ENCODE peak calls at places on chromosomes 5 and 9, in six cellular contexts. H is fibroblast of lung, Q is GM23338, F is left ventricle myocardium inferior, D is HFF-Myc, I is colonic mucosa. V is an unnamed sample.

GRCh38 chr9:93679536-93680444 is 103.4 kb downstream of the PHF2 start:
- DNase-seq in D (no peak), F (peak), I (peak), H (no peak), Q (no peak), V (no peak)

GRCh38 chr9:128457207-128457606 is 1.4 kb downstream of the ODF2 start:
- DNase-seq in F (no peak), I (no peak), H (no peak), D (no peak), Q (peak), V (no peak)

GRCh38 chr9:31597977-31598376 is 786.5 kb upstream of the ACO1 start:
- DNase-seq in D (no peak), F (no peak), I (no peak), H (no peak), Q (no peak), V (no peak)

GRCh38 chr9:84590706-84591105 is 78.8 kb upstream of the NTRK2 start:
- DNase-seq in H (no peak), I (no peak), D (no peak), Q (no peak), F (no peak), V (no peak)

GRCh38 chr9:21305213-21305612 is at the start of gene IFNA5:
- DNase-seq in I (no peak), Q (no peak), D (no peak), F (no peak), H (no peak), V (no peak)

GRCh38 chr5:153256-153655 is 38.0 kb upstream of the LRRC14B start:
- DNase-seq in Q (no peak), H (peak), I (peak), D (no peak), F (no peak), V (no peak)

GRCh38 chr5:169934990-169935389 is 45.3 kb downstream of the INSYN2B start:
- DNase-seq in Q (no peak), D (no peak), H (peak), F (no peak), I (no peak), V (no peak)

GRCh38 chr5:58188287-58188651 is 271.6 kb downstream of the PLK2 start:
- DNase-seq in H (peak), F (no peak), Q (peak), D (no peak), I (no peak), V (no peak)

GRCh38 chr9:134328341-134328840 is 2.1 kb downstream of the RXRA start:
- DNase-seq in D (no peak), H (peak), F (peak), I (peak), Q (no peak), V (no peak)

GRCh38 chr5:82259172-82259800 is 18.9 kb downstream of the RPS23 start:
- DNase-seq in I (no peak), H (peak), Q (peak), F (no peak), D (no peak), V (no peak)

GRCh38 chr9:68974431-68974830 is 39.5 kb downstream of the PRKACG start:
- DNase-seq in F (no peak), I (no peak), Q (no peak), D (no peak), H (no peak), V (no peak)

GRCh38 chr5:62588668-62589067 is 10.0 kb downstream of the LRRC70 start:
- DNase-seq in Q (no peak), I (no peak), F (no peak), D (no peak), H (no peak), V (no peak)

GRCh38 chr5:133827001-133827400 is 141.4 kb downstream of the C5orf15 start:
- DNase-seq in Q (no peak), D (no peak), H (no peak), F (no peak), I (no peak), V (no peak)

GRCh38 chr5:35470866-35471265 is 146.8 kb upstream of the SPEF2 start:
- DNase-seq in F (no peak), Q (no peak), I (no peak), D (no peak), H (no peak), V (no peak)

GRCh38 chr9:77977210-77977611 is 54.4 kb downstream of the GNAQ start:
- DNase-seq in I (peak), F (peak), D (no peak), Q (peak), H (peak), V (no peak)

GRCh38 chr5:72860499-72860898 is 44.0 kb downstream of the TNPO1 start:
- DNase-seq in I (no peak), D (no peak), H (peak), Q (no peak), F (no peak), V (no peak)

GRCh38 chr5:117680421-117680820 is 1105.8 kb upstream of the SEMA6A start:
- DNase-seq in D (no peak), H (no peak), F (no peak), I (no peak), Q (no peak), V (no peak)

GRCh38 chr5:59422026-59422941 is 471.2 kb downstream of the PDE4D start:
- DNase-seq in F (no peak), D (no peak), H (peak), I (peak), Q (no peak), V (no peak)

GRCh38 chr5:150103678-150104549 is 17.6 kb upstream of the CSF1R start:
- DNase-seq in F (no peak), I (no peak), Q (no peak), H (no peak), D (no peak), V (no peak)

GRCh38 chr9:12426198-12426864 is 266.9 kb upstream of the TYRP1 start:
- DNase-seq in I (no peak), H (peak), Q (peak), D (no peak), F (no peak), V (peak)

GRCh38 chr5:117204404-117204803 is 629.8 kb upstream of the SEMA6A start:
- DNase-seq in D (no peak), H (no peak), F (no peak), Q (no peak), I (no peak), V (no peak)

GRCh38 chr9:88814521-88815101 is 176.7 kb upstream of the S1PR3 start:
- DNase-seq in Q (no peak), D (peak), I (no peak), F (peak), H (peak), V (no peak)

GRCh38 chr5:3601929-3602712 is 6.5 kb downstream of the IRX1 start:
- DNase-seq in D (no peak), I (no peak), H (no peak), F (no peak), Q (no peak), V (no peak)

DNA sequence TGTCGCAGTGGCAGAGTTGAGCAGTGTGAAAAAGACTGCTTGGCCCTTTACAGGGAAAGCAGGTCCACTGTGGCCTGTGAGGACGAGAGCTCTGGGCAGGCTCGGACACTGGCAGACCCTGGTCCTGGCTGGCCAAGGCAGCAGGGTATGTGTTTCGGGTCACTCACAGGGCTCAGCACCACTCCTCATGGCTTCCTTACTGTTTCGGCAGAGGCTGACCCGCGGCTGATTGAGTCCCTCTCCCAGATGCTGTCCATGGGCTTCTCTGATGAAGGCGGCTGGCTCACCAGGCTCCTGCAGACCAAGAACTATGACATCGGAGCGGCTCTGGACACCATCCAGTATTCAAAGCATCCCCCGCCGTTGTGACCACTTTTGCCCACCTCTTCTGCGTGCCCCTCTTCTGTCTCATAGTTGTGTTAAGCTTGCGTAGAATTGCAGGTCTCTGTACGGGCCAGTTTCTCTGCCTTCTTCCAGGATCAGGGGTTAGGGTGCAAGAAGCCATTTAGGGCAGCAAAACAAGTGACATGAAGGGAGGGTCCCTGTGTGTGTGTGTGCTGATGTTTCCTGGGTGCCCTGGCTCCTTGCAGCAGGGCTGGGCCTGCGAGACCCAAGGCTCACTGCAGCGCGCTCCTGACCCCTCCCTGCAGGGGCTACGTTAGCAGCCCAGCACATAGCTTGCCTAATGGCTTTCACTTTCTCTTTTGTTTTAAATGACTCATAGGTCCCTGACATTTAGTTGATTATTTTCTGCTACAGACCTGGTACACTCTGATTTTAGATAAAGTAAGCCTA is 15.7 kb downstream of the SQSTM1 start:
- DNase-seq in Q (peak), H (peak), I (no peak), D (no peak), F (no peak), V (no peak)
- TF ChIP-seq CTCF in Q (peak), H (no peak), I (no peak), D (no peak), F (no peak), V (no peak)

DNA sequence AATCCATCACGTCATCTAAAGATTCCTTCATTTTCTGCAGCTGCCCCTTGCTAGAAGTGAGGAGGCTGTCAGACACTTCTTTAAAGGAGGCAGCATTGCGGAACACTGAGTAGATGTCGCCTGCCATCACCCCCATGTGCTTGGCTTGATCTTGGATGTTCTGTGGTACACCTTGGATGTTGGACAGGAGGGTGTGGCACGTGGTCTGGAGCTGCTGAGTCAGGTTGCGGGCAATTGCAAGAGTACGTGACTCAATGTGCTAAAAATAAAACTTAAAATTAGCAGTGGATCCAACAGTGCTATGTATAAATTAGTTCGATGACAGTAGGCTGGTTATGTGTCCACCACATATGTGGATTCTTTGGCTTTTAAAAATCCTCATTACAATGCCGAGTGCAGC is 10.9 kb downstream of the PLIN2 start:
- DNase-seq in F (peak), H (peak), Q (no peak), D (no peak), I (no peak), V (no peak)
- H3K4me3 ChIP-seq in F (no peak), H (no peak), Q (no peak), D (no peak), I (no peak), V (no peak)

GRCh38 chr5:139575313-139575646 is 14.1 kb downstream of the UBE2D2 start:
- DNase-seq in D (no peak), Q (no peak), H (no peak), I (no peak), F (no peak), V (no peak)

GRCh38 chr5:139575751-139576150 is 14.6 kb downstream of the UBE2D2 start:
- DNase-seq in Q (no peak), F (no peak), D (no peak), H (no peak), I (no peak), V (no peak)

GRCh38 chr5:139577689-139578347 is 16.7 kb downstream of the UBE2D2 start:
- DNase-seq in I (no peak), Q (no peak), H (no peak), D (no peak), F (no peak), V (no peak)

GRCh38 chr5:139571966-139572365 is 10.8 kb downstream of the UBE2D2 start:
- DNase-seq in D (no peak), H (no peak), Q (no peak), F (no peak), I (no peak), V (no peak)

GRCh38 chr5:139574641-139575312 is 13.6 kb downstream of the UBE2D2 start:
- DNase-seq in H (peak), I (no peak), F (no peak), D (no peak), Q (peak), V (peak)
- TF ChIP-seq CTCF in H (peak), I (peak), F (peak), D (peak), Q (peak), V (peak)

GRCh38 chr5:28810751-28811136 is 1772.4 kb upstream of the CDH9 start:
- DNase-seq in Q (peak), F (no peak), I (no peak), D (no peak), H (no peak), V (no peak)
- H3K4me3 ChIP-seq in Q (no peak), F (no peak), I (no peak), D (no peak), H (no peak), V (no peak)

DNA sequence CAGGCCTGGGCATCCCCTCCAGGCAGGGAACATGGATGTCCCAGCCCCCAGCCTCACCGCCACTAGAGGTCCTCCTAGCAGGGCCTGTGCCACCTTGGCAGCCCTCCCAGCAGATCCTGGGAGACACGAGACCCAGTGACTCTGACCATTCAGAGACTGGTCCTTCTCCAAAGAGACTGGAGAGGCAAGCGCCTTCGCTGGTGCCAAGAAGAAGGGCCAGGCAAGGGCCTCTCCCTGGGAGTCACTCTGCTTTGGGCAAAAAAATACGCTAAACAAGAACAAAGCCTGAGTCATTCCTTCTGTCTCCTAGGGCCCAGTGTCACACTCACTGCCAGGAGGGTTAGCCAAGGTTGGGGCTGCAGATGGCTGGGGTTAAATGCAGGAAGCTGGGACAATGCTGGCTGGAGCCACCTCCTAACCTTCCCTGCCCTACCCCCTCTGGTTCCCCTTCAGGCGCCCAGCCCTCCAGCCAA is 35.3 kb upstream of the SMIM23 start:
- DNase-seq in Q (peak), H (peak), I (peak), F (peak), D (no peak), V (no peak)
- TF ChIP-seq CTCF in Q (peak), H (no peak), I (no peak), F (peak), D (peak), V (peak)

GRCh38 chr9:124045830-124046177 is 34.2 kb downstream of the LHX2 start:
- DNase-seq in H (no peak), Q (no peak), D (no peak), F (no peak), I (no peak), V (no peak)
- H3K4me3 ChIP-seq in H (no peak), Q (peak), D (peak), F (peak), I (no peak), V (no peak)

GRCh38 chr5:10423009-10423408 is 18.7 kb upstream of the ROPN1L start:
- DNase-seq in D (no peak), I (no peak), Q (peak), H (no peak), F (no peak), V (no peak)

GRCh38 chr5:10427201-10427600 is 14.5 kb upstream of the ROPN1L start:
- DNase-seq in H (no peak), F (no peak), I (no peak), Q (no peak), D (no peak), V (no peak)

GRCh38 chr5:10420926-10421325 is 20.8 kb upstream of the ROPN1L start:
- DNase-seq in D (no peak), F (no peak), H (no peak), I (no peak), Q (no peak), V (no peak)

GRCh38 chr5:10421841-10422691 is 19.6 kb upstream of the ROPN1L start:
- DNase-seq in H (no peak), I (no peak), F (no peak), Q (no peak), D (no peak), V (no peak)

GRCh38 chr5:10424124-10424731 is 17.5 kb upstream of the ROPN1L start:
- DNase-seq in H (peak), D (no peak), F (no peak), I (no peak), Q (peak), V (no peak)
- TF ChIP-seq CTCF in H (peak), D (peak), F (peak), I (no peak), Q (peak), V (peak)

GRCh38 chr5:61330879-61331406 is 1.1 kb upstream of the ZSWIM6 start:
- DNase-seq in Q (peak), D (no peak), F (peak), I (peak), H (peak), V (peak)

GRCh38 chr5:61328791-61329617 is 3.1 kb upstream of the ZSWIM6 start:
- DNase-seq in H (peak), I (no peak), D (no peak), F (no peak), Q (peak), V (no peak)

GRCh38 chr5:61330341-61330878 is 1.6 kb upstream of the ZSWIM6 start:
- DNase-seq in D (no peak), I (peak), Q (peak), F (peak), H (peak), V (no peak)

GRCh38 chr5:61329729-61330128 is 2.3 kb upstream of the ZSWIM6 start:
- DNase-seq in H (peak), D (no peak), I (no peak), Q (peak), F (no peak), V (no peak)

GRCh38 chr5:61327761-61328753 is 4.0 kb upstream of the ZSWIM6 start:
- DNase-seq in F (no peak), H (peak), D (no peak), I (no peak), Q (peak), V (no peak)
- H3K4me3 ChIP-seq in F (no peak), H (no peak), D (no peak), I (no peak), Q (no peak), V (no peak)

DNA sequence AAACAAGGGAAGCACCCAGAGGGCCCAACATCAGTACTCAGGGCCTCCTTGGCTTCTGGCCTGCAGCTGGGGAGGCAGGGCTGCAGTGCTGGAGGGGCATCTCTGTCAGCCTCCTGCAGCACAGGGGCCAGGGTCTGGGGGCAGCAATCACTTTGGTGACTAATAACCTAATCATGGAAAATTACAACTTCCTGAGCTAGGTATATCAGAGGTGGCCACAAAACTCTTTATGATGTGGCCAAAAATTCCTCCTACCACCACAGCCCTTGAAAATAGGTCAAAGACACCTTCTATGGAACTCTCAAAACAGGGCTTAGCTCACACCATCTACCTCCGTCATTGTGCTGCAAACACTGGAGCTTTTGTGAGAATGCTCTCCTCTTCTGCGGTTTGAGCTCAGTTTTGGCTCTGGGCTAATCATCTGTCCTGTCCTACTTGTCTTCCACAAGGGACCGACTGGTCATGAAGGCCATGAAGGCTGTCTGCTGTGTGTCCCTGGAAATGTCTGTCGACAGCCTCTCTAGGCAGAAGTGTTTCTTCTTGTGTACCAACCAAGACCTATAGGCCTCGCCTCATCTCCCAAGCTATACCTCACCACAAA is 28.6 kb downstream of the CSF2 start:
- DNase-seq in Q (no peak), I (no peak), F (no peak), H (no peak), D (no peak), V (no peak)
- TF ChIP-seq CTCF in Q (no peak), I (no peak), F (no peak), H (no peak), D (no peak), V (no peak)

GRCh38 chr5:102664946-102665345 is 90.2 kb upstream of the PAM start:
- DNase-seq in H (no peak), D (no peak), F (no peak), Q (no peak), I (no peak), V (no peak)

GRCh38 chr5:102666164-102666951 is 88.7 kb upstream of the PAM start:
- DNase-seq in I (no peak), D (peak), H (no peak), F (no peak), Q (peak), V (peak)

GRCh38 chr5:102668220-102668930 is 86.7 kb upstream of the PAM start:
- DNase-seq in F (no peak), D (no peak), H (no peak), I (no peak), Q (peak), V (peak)

GRCh38 chr5:102663771-102664530 is 91.2 kb upstream of the PAM start:
- DNase-seq in F (no peak), Q (no peak), D (no peak), I (no peak), H (no peak), V (no peak)
- H3K4me3 ChIP-seq in F (no peak), Q (no peak), D (no peak), I (no peak), H (no peak), V (no peak)

V was measured in LNCaP clone FGC.